ENCODE peak calls at places on chromosomes 6 and 20, in nine cellular contexts. E is cardiac fibroblast, L is endothelial cell, O is GM20000, S is RPMI7951, J is fibroblast of the aortic adventitia, T is stomach, M is AML-193, W is GM23248. A is an unnamed sample.

GRCh38 chr6:110537208-110538123 is 61.1 kb upstream of the SLC22A16 start:
- DNase-seq in E (peak), L (no peak), O (no peak), S (peak), J (peak), T (no peak), M (peak), W (peak), A (no peak)

GRCh38 chr20:53844259-53844658 is 226.1 kb downstream of the BCAS1 start:
- DNase-seq in E (no peak), L (no peak), O (no peak), S (no peak), J (no peak), T (no peak), M (no peak), W (no peak), A (no peak)

GRCh38 chr20:44648068-44648467 is 3.4 kb downstream of the ADA start:
- DNase-seq in E (no peak), L (no peak), O (no peak), S (no peak), J (no peak), T (peak), M (no peak), W (no peak), A (peak)

GRCh38 chr20:46215913-46216707 is 92.2 kb downstream of the CDH22 start:
- DNase-seq in E (peak), L (no peak), O (no peak), S (peak), J (peak), T (no peak), M (no peak), W (peak), A (peak)

GRCh38 chr6:150876598-150876997 is 11.1 kb downstream of the MTHFD1L start:
- DNase-seq in E (no peak), L (no peak), O (no peak), S (no peak), J (peak), T (peak), M (no peak), W (peak), A (no peak)

GRCh38 chr6:43851204-43851855 is 81.3 kb downstream of the VEGFA start:
- DNase-seq in E (peak), L (no peak), O (no peak), S (peak), J (peak), T (no peak), M (no peak), W (peak), A (no peak)

GRCh38 chr6:98295776-98296175 is 538.6 kb upstream of the POU3F2 start:
- DNase-seq in E (no peak), L (no peak), O (no peak), S (no peak), J (no peak), T (no peak), M (no peak), W (no peak), A (no peak)

GRCh38 chr6:106134087-106134770 is 48.1 kb downstream of the PRDM1 start:
- DNase-seq in E (no peak), L (peak), O (no peak), S (no peak), J (no peak), T (peak), M (no peak), W (no peak), A (no peak)

GRCh38 chr6:30213654-30213998 is 420 bp upstream of the TRIM26 start:
- DNase-seq in E (no peak), L (no peak), O (no peak), S (no peak), J (no peak), T (no peak), M (no peak), W (no peak), A (no peak)

GRCh38 chr20:19498756-19499155 is 259.3 kb upstream of the RIN2 start:
- DNase-seq in E (no peak), L (no peak), O (no peak), S (peak), J (no peak), T (no peak), M (no peak), W (no peak), A (no peak)

GRCh38 chr6:7496266-7496875 is 45.1 kb upstream of the DSP start:
- DNase-seq in E (peak), L (no peak), O (no peak), S (no peak), J (no peak), T (no peak), M (no peak), W (peak), A (no peak)

A was measured in H9.